ENCODE peak calls at places on chromosomes 7 and 10, in eight cellular contexts. A, B, P, V, T, U, R and E are unnamed samples.

GRCh38 chr7:130845581-130846085 is 111.6 kb upstream of the KLF14 start:
- DNase-seq in R (peak), P (no peak), T (no peak), U (no peak), V (no peak), B (no peak), A (peak), E (no peak)

GRCh38 chr7:99438573-99439480 is at the start of the genes CPSF4 and PTCD1:
- DNase-seq in A (peak), U (peak), V (peak), T (peak), R (peak), B (peak), P (peak), E (peak)

GRCh38 chr7:106050002-106050742 is 61.9 kb downstream of the SYPL1 start:
- DNase-seq in A (peak), T (no peak), P (no peak), R (peak), B (no peak), V (peak), U (no peak), E (no peak)

GRCh38 chr7:155457544-155458316 is at the start of gene EN2:
- DNase-seq in V (no peak), R (no peak), A (no peak), B (no peak), U (no peak), T (no peak), P (no peak), E (no peak)

GRCh38 chr7:94393251-94393758 is 1.4 kb upstream of the COL1A2 start:
- DNase-seq in B (no peak), A (peak), R (no peak), U (no peak), T (no peak), P (no peak), V (no peak), E (no peak)

GRCh38 chr10:47156873-47157272 is 143.1 kb upstream of the GDF10 start:
- DNase-seq in B (no peak), T (no peak), U (no peak), A (no peak), V (no peak), R (no peak), P (no peak), E (no peak)

GRCh38 chr10:70592186-70592735 is 10.3 kb downstream of the PRF1 start:
- DNase-seq in B (no peak), R (no peak), U (no peak), V (no peak), A (no peak), T (peak), P (no peak), E (peak)

GRCh38 chr10:22148956-22149355 is 68.9 kb downstream of the EBLN1 start:
- DNase-seq in U (no peak), B (peak), A (peak), R (peak), V (no peak), T (no peak), P (no peak), E (no peak)

GRCh38 chr7:158702944-158703343 is 1.7 kb downstream of the NCAPG2 start:
- DNase-seq in P (no peak), T (no peak), U (no peak), V (no peak), R (no peak), B (no peak), A (no peak), E (no peak)

GRCh38 chr10:48577158-48577557 is 27.7 kb downstream of the ARHGAP22 start:
- DNase-seq in R (no peak), U (no peak), P (no peak), B (no peak), V (peak), A (no peak), T (no peak), E (no peak)

GRCh38 chr10:122344741-122345258 is 29.7 kb upstream of the PLEKHA1 start:
- DNase-seq in B (no peak), V (peak), T (peak), P (no peak), U (no peak), R (peak), A (peak), E (no peak)

GRCh38 chr10:34908472-34908871 is 93.4 kb upstream of the PARD3 start:
- DNase-seq in T (no peak), B (no peak), P (no peak), U (no peak), V (no peak), R (peak), A (peak), E (no peak)

GRCh38 chr10:34835908-34836558 is 20.9 kb upstream of the PARD3 start:
- DNase-seq in B (no peak), A (no peak), R (no peak), P (peak), U (no peak), T (no peak), V (no peak), E (no peak)

GRCh38 chr10:102652170-102652926 is 8.1 kb downstream of the TRIM8 start:
- DNase-seq in V (no peak), A (no peak), R (no peak), B (no peak), U (no peak), T (no peak), P (peak), E (no peak)

GRCh38 chr7:85287126-85287825 is 100.4 kb upstream of the SEMA3D start:
- DNase-seq in P (no peak), U (no peak), R (peak), T (no peak), A (peak), B (no peak), V (no peak), E (no peak)